ENCODE peak calls at places on chromosome 13, in eight cellular contexts. Y, Q, N, F, U, P, C and S are unnamed samples.

GRCh38 chr13:48403151-48403631 is 9.7 kb downstream of the LPAR6 start:
- DNase-seq in Y (no peak), P (no peak), F (no peak), Q (no peak), C (no peak), U (no peak), N (no peak), S (no peak)

GRCh38 chr13:61466280-61466679 is 50.6 kb upstream of the PCDH20 start:
- DNase-seq in Y (no peak), N (peak; percentile 15), C (no peak), Q (no peak), P (no peak), U (no peak), F (no peak), S (no peak)

GRCh38 chr13:99821741-99822140 is 149.8 kb downstream of the ZIC5 start:
- DNase-seq in U (no peak), N (no peak), F (no peak), Y (no peak), C (peak; percentile 2), Q (no peak), P (peak; percentile 21), S (no peak)

GRCh38 chr13:99373436-99373835 is 66.2 kb upstream of the GPR183 start:
- DNase-seq in F (no peak), P (no peak), U (no peak), N (no peak), Y (no peak), C (no peak), Q (no peak), S (no peak)

GRCh38 chr13:50950808-50951207 is 41.2 kb downstream of the RNASEH2B start:
- DNase-seq in N (no peak), Q (no peak), P (no peak), F (no peak), C (no peak), Y (no peak), U (no peak), S (no peak)

GRCh38 chr13:110841846-110842245 is 73.0 kb downstream of the ANKRD10 start:
- DNase-seq in C (peak; percentile 72), Q (no peak), F (no peak), N (peak; percentile 88), U (no peak), Y (no peak), P (no peak), S (no peak)

GRCh38 chr13:106573279-106573831 is 5.4 kb upstream of the ARGLU1 start:
- DNase-seq in C (peak; percentile 74), F (no peak), P (no peak), U (no peak), Y (no peak), N (no peak), Q (no peak), S (no peak)

GRCh38 chr13:70339738-70340137 is 231.5 kb upstream of the KLHL1 start:
- DNase-seq in U (no peak), F (no peak), N (peak; percentile 57), P (peak; percentile 24), Y (no peak), Q (no peak), C (no peak), S (no peak)

GRCh38 chr13:33229446-33230177 is 55.9 kb downstream of the STARD13 start:
- DNase-seq in N (no peak), Q (no peak), C (peak; percentile 58), P (peak; percentile 50), Y (no peak), F (no peak), U (no peak), S (no peak)

GRCh38 chr13:44283598-44283997 is 90.0 kb upstream of the SERP2 start:
- DNase-seq in Y (no peak), U (no peak), N (no peak), F (no peak), C (no peak), P (no peak), Q (no peak), S (no peak)

GRCh38 chr13:42271337-42272114 is 426 bp upstream of the AKAP11 start:
- DNase-seq in Q (peak; percentile 94), C (peak; percentile 99), F (peak; percentile 77), N (peak; percentile 88), Y (peak; percentile 93), U (peak; percentile 96), P (peak; percentile 99), S (peak; percentile 98)

GRCh38 chr13:73403362-73404150 is 344.8 kb downstream of the KLF5 start:
- DNase-seq in U (no peak), N (peak; percentile 29), P (peak; percentile 20), F (no peak), Q (no peak), C (no peak), Y (no peak), S (no peak)

GRCh38 chr13:77345150-77345780 is 18.4 kb upstream of the MYCBP2 start:
- DNase-seq in Y (no peak), P (no peak), Q (no peak), F (no peak), U (no peak), C (no peak), N (no peak), S (no peak)

GRCh38 chr13:97091202-97091601 is 96.9 kb upstream of the OXGR1 start:
- DNase-seq in Y (no peak), P (no peak), Q (no peak), U (no peak), N (no peak), F (no peak), C (no peak), S (no peak)